ENCODE peak calls at places on chromosomes 11 and 22, in four cellular contexts. One of them, this sample, is unnamed. For H3K36me3 and H3K4me1, the result is how much of the 10 kb centered on the place peaks cover.

GRCh38 chr11:22668005-22668796 is 1.8 kb downstream of the GAS2 start:
- DNase-seq in endothelial cell of umbilical vein: no peak
- DNase-seq in adrenal gland: no peak
- DNase-seq in NT2/D1: no peak
- DNase-seq in this sample: no peak

GRCh38 chr11:37718431-37718999 is 1120.5 kb upstream of the RAG2 start:
- DNase-seq in endothelial cell of umbilical vein: no peak
- DNase-seq in adrenal gland: no peak
- DNase-seq in NT2/D1: no peak
- DNase-seq in this sample: no peak

GRCh38 chr11:81979444-81979843 is 754.2 kb downstream of the FAM181B start:
- DNase-seq in endothelial cell of umbilical vein: no peak
- DNase-seq in adrenal gland: no peak
- DNase-seq in NT2/D1: no peak
- DNase-seq in this sample: no peak

GRCh38 chr11:76237914-76238313 is 31.6 kb upstream of the WNT11 start:
- DNase-seq in endothelial cell of umbilical vein: peak
- DNase-seq in adrenal gland: no peak
- DNase-seq in NT2/D1: peak
- DNase-seq in this sample: no peak

GRCh38 chr11:72718101-72718501 is 34.1 kb downstream of the ARAP1 start:
- DNase-seq in endothelial cell of umbilical vein: no peak
- DNase-seq in adrenal gland: no peak
- DNase-seq in NT2/D1: no peak
- DNase-seq in this sample: no peak

GRCh38 chr11:8807544-8808225 is 103.3 kb upstream of the AKIP1 start:
- DNase-seq in endothelial cell of umbilical vein: no peak
- DNase-seq in adrenal gland: peak
- DNase-seq in NT2/D1: no peak
- DNase-seq in this sample: no peak

GRCh38 chr22:22682807-22683667 is 38.6 kb downstream of the GGTLC2 start:
- DNase-seq in endothelial cell of umbilical vein: no peak
- DNase-seq in adrenal gland: no peak
- DNase-seq in NT2/D1: no peak
- DNase-seq in this sample: no peak

GRCh38 chr11:14908214-14908880 is 16.3 kb upstream of the CYP2R1 start:
- DNase-seq in endothelial cell of umbilical vein: peak
- DNase-seq in adrenal gland: peak
- DNase-seq in NT2/D1: no peak
- DNase-seq in this sample: peak

GRCh38 chr11:130403967-130404366 is 24.4 kb downstream of the ADAMTS8 start:
- DNase-seq in endothelial cell of umbilical vein: no peak
- DNase-seq in adrenal gland: no peak
- DNase-seq in NT2/D1: peak
- DNase-seq in this sample: no peak

GRCh38 chr11:117705866-117706265 is 91.2 kb downstream of the DSCAML1 start:
- DNase-seq in endothelial cell of umbilical vein: no peak
- DNase-seq in adrenal gland: no peak
- DNase-seq in NT2/D1: no peak
- DNase-seq in this sample: no peak

GRCh38 chr11:10439924-10440323 is 15.1 kb upstream of the AMPD3 start:
- DNase-seq in endothelial cell of umbilical vein: no peak
- DNase-seq in adrenal gland: no peak
- DNase-seq in NT2/D1: no peak
- DNase-seq in this sample: no peak

GRCh38 chr11:48064306-48064705 is 83.9 kb downstream of the PTPRJ start:
- DNase-seq in endothelial cell of umbilical vein: peak
- DNase-seq in adrenal gland: no peak
- DNase-seq in NT2/D1: no peak
- DNase-seq in this sample: no peak

GRCh38 chr11:65496304-65497140 is 2.3 kb upstream of the MALAT1 start:
- DNase-seq in endothelial cell of umbilical vein: peak
- DNase-seq in adrenal gland: peak
- DNase-seq in NT2/D1: no peak
- DNase-seq in this sample: no peak

GRCh38 chr11:128240546-128240945 is 346.8 kb downstream of the ETS1 start:
- DNase-seq in endothelial cell of umbilical vein: peak
- DNase-seq in adrenal gland: peak
- DNase-seq in NT2/D1: no peak
- DNase-seq in this sample: no peak

GRCh38 chr11:99568808-99569207 is 548.1 kb downstream of the CNTN5 start:
- DNase-seq in endothelial cell of umbilical vein: no peak
- DNase-seq in adrenal gland: no peak
- DNase-seq in NT2/D1: no peak
- DNase-seq in this sample: no peak

GRCh38 chr11:95364324-95365295 is 133.6 kb upstream of the SESN3 start:
- DNase-seq in endothelial cell of umbilical vein: no peak
- DNase-seq in adrenal gland: no peak
- DNase-seq in NT2/D1: no peak
- DNase-seq in this sample: no peak

GRCh38 chr11:123494195-123495050 is 64.4 kb downstream of the GRAMD1B start:
- DNase-seq in endothelial cell of umbilical vein: no peak
- DNase-seq in adrenal gland: no peak
- DNase-seq in NT2/D1: no peak
- DNase-seq in this sample: no peak
- H3K4me3 ChIP-seq in endothelial cell of umbilical vein: no peak
- H3K4me3 ChIP-seq in adrenal gland: no peak
- H3K4me3 ChIP-seq in NT2/D1: no peak
- H3K4me3 ChIP-seq in this sample: no peak

GRCh38 chr11:46808804-46809431 is 37.2 kb downstream of the CKAP5 start:
- DNase-seq in endothelial cell of umbilical vein: peak
- DNase-seq in adrenal gland: no peak
- DNase-seq in NT2/D1: no peak
- DNase-seq in this sample: no peak
- H3K36me3 ChIP-seq in endothelial cell of umbilical vein: under half
- H3K36me3 ChIP-seq in adrenal gland: under half
- H3K36me3 ChIP-seq in NT2/D1: half or more
- H3K36me3 ChIP-seq in this sample: under half

GRCh38 chr11:13140028-13140870 is 131.1 kb downstream of the RASSF10 start:
- DNase-seq in endothelial cell of umbilical vein: no peak
- DNase-seq in adrenal gland: no peak
- DNase-seq in NT2/D1: no peak
- DNase-seq in this sample: peak

GRCh38 chr11:13134886-13135285 is 125.8 kb downstream of the RASSF10 start:
- DNase-seq in endothelial cell of umbilical vein: no peak
- DNase-seq in adrenal gland: no peak
- DNase-seq in NT2/D1: no peak
- DNase-seq in this sample: no peak

GRCh38 chr11:13135385-13136271 is 126.5 kb downstream of the RASSF10 start:
- DNase-seq in endothelial cell of umbilical vein: peak
- DNase-seq in adrenal gland: no peak
- DNase-seq in NT2/D1: no peak
- DNase-seq in this sample: no peak

GRCh38 chr11:13136272-13136596 is 127.1 kb downstream of the RASSF10 start:
- DNase-seq in endothelial cell of umbilical vein: no peak
- DNase-seq in adrenal gland: no peak
- DNase-seq in NT2/D1: no peak
- DNase-seq in this sample: no peak

DNA sequence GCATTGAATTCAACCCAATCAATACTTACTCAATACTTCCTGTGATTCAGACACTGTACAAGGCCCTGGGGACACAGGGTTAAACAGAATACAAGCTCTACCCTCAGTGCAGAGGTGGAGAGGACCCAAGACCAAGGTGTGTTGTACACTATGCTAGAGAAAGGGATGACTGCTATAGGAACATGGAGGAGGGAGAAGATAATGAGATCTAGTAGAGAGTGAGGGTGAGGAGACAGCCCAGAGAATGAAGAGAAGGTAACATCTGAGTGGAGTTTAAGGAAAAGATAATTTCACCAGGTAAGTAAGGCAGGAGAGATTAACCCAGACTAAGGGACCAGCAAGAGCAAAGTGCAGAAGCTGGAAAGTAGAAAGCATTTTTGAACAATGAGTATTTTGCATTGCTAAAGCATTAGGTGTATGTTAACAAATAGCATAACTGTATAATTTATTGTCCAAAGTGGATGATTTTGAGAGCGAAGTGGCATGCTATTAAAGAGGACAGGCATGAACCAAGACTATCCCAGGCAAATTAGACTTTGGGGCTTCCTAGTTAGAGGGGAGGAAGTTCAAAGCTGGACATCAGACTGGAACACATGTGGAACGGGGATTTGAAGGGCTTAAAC is 128.8 kb downstream of the RASSF10 start:
- DNase-seq in endothelial cell of umbilical vein: no peak
- DNase-seq in adrenal gland: no peak
- DNase-seq in NT2/D1: no peak
- DNase-seq in this sample: no peak
- H3K4me1 ChIP-seq in endothelial cell of umbilical vein: under half
- H3K4me1 ChIP-seq in adrenal gland: under half
- H3K4me1 ChIP-seq in NT2/D1: under half
- H3K4me1 ChIP-seq in this sample: under half

GRCh38 chr11:6378695-6378989 is 11.6 kb upstream of the SMPD1 start:
- DNase-seq in endothelial cell of umbilical vein: no peak
- DNase-seq in adrenal gland: no peak
- DNase-seq in NT2/D1: no peak
- DNase-seq in this sample: no peak

DNA sequence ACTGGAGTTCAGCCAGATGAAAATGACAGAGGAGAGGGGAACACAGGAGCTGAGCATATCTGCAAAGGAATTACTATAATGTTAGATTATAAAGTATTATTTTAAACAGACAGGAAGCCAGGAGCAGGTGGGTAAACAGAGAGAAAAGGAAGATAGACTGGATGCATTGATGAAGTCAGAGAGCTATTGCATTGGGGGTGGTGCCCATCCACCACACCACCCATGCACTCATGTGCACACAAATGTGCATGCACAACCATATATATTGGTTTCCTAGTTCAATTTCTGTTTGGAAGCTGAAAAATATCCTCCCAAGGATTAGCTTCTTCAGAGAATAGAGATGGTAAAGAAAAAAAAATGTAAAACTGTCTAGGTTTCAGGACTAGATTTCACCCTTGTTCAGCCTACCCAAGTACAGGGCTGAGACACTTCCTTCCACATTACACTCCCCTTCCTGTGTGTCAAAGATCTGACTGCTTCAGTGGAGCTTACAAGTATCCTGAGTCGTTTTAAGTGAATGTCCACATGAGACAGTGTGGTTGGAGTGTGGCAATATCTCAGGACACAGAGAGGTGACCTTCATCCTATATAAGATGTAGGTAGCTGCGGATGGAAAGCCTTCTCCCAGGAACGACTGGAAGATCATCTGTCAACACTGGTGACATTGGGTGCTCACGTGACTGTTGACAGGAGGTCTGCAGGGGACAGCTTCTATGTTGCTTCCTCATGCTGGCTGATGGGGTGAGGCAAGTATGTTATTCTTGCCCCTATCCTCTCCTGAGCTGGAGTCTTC is 12.2 kb upstream of the SMPD1 start:
- DNase-seq in endothelial cell of umbilical vein: peak
- DNase-seq in adrenal gland: no peak
- DNase-seq in NT2/D1: no peak
- DNase-seq in this sample: no peak
- H3K4me3 ChIP-seq in endothelial cell of umbilical vein: no peak
- H3K4me3 ChIP-seq in adrenal gland: no peak
- H3K4me3 ChIP-seq in NT2/D1: no peak
- H3K4me3 ChIP-seq in this sample: no peak